ENCODE peak calls at places on chromosome 2, in four cellular contexts. A is T-helper 1 cell, T is GM04504, L is heart left ventricle. K is an unnamed sample.

GRCh38 chr2:164697688-164698290 is 76.5 kb upstream of the GRB14 start:
- DNase-seq in A (no peak), T (no peak), L (no peak), K (no peak)

GRCh38 chr2:176001281-176001902 is 675 bp downstream of the LNPK start:
- DNase-seq in A (peak; percentile 38), T (peak; percentile 13), L (peak; percentile 57), K (peak; percentile 16)

GRCh38 chr2:172230783-172231446 is 128.2 kb upstream of the DLX2 start:
- DNase-seq in A (no peak), T (no peak), L (no peak), K (no peak)

GRCh38 chr2:240988146-240988545 is 10.3 kb upstream of the SNED1 start:
- DNase-seq in A (no peak), T (no peak), L (no peak), K (no peak)

GRCh38 chr2:185006481-185006880 is 408.2 kb downstream of the ZNF804A start:
- DNase-seq in A (no peak), T (no peak), L (no peak), K (no peak)

GRCh38 chr2:204683384-204683783 is 138.1 kb downstream of the PARD3B start:
- DNase-seq in A (no peak), T (no peak), L (no peak), K (no peak)

GRCh38 chr2:217964255-217964654 is 38.5 kb downstream of the TNS1 start:
- DNase-seq in A (no peak), T (no peak), L (peak; percentile 38), K (no peak)

GRCh38 chr2:42851740-42852250 is 59.4 kb upstream of the HAAO start:
- DNase-seq in A (no peak), T (no peak), L (no peak), K (no peak)

GRCh38 chr2:174438146-174438886 is 42.8 kb downstream of the SCRN3 start:
- DNase-seq in A (no peak), T (no peak), L (peak; percentile 78), K (peak; percentile 13)

GRCh38 chr2:131154071-131154531 is 49.0 kb downstream of the PLEKHB2 start:
- DNase-seq in A (peak; percentile 77), T (peak; percentile 20), L (peak; percentile 54), K (peak; percentile 20)

GRCh38 chr2:136305517-136306192 is 187.7 kb upstream of the CXCR4 start:
- DNase-seq in A (peak; percentile 72), T (no peak), L (no peak), K (no peak)

GRCh38 chr2:110793034-110793433 is 60.7 kb downstream of the ACOXL start:
- DNase-seq in A (no peak), T (no peak), L (no peak), K (no peak)